ENCODE peak calls at places on chromosomes 11 and 22, in ten cellular contexts. M is sigmoid colon, W is HL-60, K is spleen, B is GM23338, I is GM12891, N is suprapubic skin, J is Panc1, P is stomach, R is transverse colon. L is an unnamed sample.

GRCh38 chr11:34188181-34188580 is 82.8 kb downstream of the NAT10 start:
- DNase-seq in M (no peak), W (no peak), K (no peak), B (peak), I (no peak), N (no peak), J (no peak), P (no peak), R (no peak), L (no peak)

GRCh38 chr11:125423247-125423849 is 72.7 kb downstream of the FEZ1 start:
- DNase-seq in M (no peak), W (no peak), K (peak), B (peak), I (peak), N (no peak), J (no peak), P (no peak), R (no peak), L (no peak)

GRCh38 chr22:32564170-32565001 is 89.8 kb downstream of the FBXO7 start:
- DNase-seq in M (peak), W (no peak), K (no peak), B (no peak), I (no peak), N (no peak), J (no peak), P (no peak), R (peak), L (no peak)

GRCh38 chr11:93530468-93530826 is 12.7 kb downstream of the SMCO4 start:
- DNase-seq in M (no peak), W (no peak), K (no peak), B (no peak), I (no peak), N (no peak), J (no peak), P (no peak), R (no peak), L (no peak)

GRCh38 chr11:67442504-67443398 is 525 bp downstream of the CORO1B start:
- DNase-seq in M (no peak), W (no peak), K (peak), B (no peak), I (no peak), N (no peak), J (no peak), P (no peak), R (no peak), L (no peak)

GRCh38 chr11:100563541-100564280 is 123.4 kb upstream of the ARHGAP42 start:
- DNase-seq in M (no peak), W (no peak), K (no peak), B (no peak), I (no peak), N (no peak), J (no peak), P (no peak), R (no peak), L (no peak)

GRCh38 chr11:12862761-12863469 is 146.2 kb upstream of the RASSF10 start:
- DNase-seq in M (peak), W (no peak), K (no peak), B (peak), I (no peak), N (no peak), J (no peak), P (no peak), R (peak), L (no peak)

GRCh38 chr11:9884601-9885000 is 220.7 kb downstream of the SWAP70 start:
- DNase-seq in M (no peak), W (no peak), K (no peak), B (no peak), I (no peak), N (no peak), J (no peak), P (no peak), R (no peak), L (no peak)

GRCh38 chr22:40480996-40481395 is 110.6 kb downstream of the SGSM3 start:
- DNase-seq in M (no peak), W (no peak), K (no peak), B (no peak), I (no peak), N (no peak), J (no peak), P (no peak), R (no peak), L (no peak)

GRCh38 chr11:110253525-110253924 is 42.9 kb downstream of the RDX start:
- DNase-seq in M (no peak), W (no peak), K (no peak), B (no peak), I (no peak), N (no peak), J (no peak), P (no peak), R (no peak), L (no peak)

GRCh38 chr22:36369922-36370781 is 17.6 kb downstream of the MYH9 start:
- DNase-seq in M (peak), W (peak), K (peak), B (no peak), I (no peak), N (no peak), J (no peak), P (peak), R (peak), L (no peak)
- TF ChIP-seq POLR2AphosphoS5 in M (no peak), W (peak), K (peak), B (no peak), I (peak), N (no peak), J (peak), P (peak), R (peak), L (peak)

DNA sequence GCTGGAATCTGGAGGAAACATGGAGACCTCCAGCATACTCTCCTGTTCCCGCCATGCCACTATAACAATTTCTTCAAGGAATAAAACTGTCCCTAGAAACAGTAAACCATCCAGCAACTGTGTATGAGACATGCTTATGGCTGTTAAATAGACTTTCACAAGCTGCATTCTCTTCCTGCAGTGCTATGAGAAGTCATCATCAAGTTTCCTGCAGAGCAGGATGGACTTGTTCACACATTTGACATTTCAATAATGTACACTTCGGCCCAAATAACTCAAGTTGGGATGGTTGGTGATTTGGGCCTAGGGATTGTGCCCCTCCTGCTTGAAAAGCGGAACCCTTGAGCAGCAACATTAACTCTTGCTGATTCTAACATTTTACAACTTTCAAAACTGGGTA is 20.2 kb upstream of the CSF2RB start:
- DNase-seq in M (no peak), W (no peak), K (no peak), B (no peak), I (no peak), N (no peak), J (no peak), P (no peak), R (no peak), L (no peak)
- TF ChIP-seq POLR2AphosphoS5 in M (no peak), W (no peak), K (no peak), B (no peak), I (no peak), N (no peak), J (no peak), P (no peak), R (no peak), L (no peak)

GRCh38 chr11:11842426-11843008 is 745 bp downstream of the USP47 start:
- DNase-seq in M (peak), W (peak), K (no peak), B (peak), I (peak), N (peak), J (no peak), P (peak), R (peak), L (peak)
- TF ChIP-seq POLR2AphosphoS5 in M (peak), W (peak), K (peak), B (no peak), I (peak), N (peak), J (no peak), P (peak), R (peak), L (no peak)

DNA sequence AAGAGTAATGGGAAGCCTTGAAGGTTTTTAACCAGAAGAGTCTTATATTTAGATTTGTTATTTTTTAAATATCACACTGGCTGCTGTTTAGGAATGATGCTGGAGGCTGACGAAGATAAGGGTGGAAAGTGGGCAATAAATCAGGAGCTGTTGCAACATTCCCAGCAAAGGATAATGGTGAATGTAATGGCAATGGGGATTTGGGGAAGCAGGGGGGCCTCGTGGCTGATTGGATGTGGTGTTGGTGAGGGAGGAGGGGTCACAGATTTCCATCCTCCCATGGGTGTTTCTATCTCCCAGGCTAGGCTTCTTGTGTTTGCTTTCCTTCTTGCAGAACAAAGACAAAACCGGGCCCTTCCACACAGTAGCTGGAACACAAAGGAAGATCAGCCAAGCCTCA is 80.8 kb downstream of the PIWIL4 start:
- DNase-seq in M (no peak), W (no peak), K (no peak), B (no peak), I (no peak), N (no peak), J (no peak), P (no peak), R (no peak), L (no peak)
- TF ChIP-seq POLR2AphosphoS5 in M (no peak), W (no peak), K (no peak), B (peak), I (no peak), N (no peak), J (no peak), P (no peak), R (no peak), L (no peak)

DNA sequence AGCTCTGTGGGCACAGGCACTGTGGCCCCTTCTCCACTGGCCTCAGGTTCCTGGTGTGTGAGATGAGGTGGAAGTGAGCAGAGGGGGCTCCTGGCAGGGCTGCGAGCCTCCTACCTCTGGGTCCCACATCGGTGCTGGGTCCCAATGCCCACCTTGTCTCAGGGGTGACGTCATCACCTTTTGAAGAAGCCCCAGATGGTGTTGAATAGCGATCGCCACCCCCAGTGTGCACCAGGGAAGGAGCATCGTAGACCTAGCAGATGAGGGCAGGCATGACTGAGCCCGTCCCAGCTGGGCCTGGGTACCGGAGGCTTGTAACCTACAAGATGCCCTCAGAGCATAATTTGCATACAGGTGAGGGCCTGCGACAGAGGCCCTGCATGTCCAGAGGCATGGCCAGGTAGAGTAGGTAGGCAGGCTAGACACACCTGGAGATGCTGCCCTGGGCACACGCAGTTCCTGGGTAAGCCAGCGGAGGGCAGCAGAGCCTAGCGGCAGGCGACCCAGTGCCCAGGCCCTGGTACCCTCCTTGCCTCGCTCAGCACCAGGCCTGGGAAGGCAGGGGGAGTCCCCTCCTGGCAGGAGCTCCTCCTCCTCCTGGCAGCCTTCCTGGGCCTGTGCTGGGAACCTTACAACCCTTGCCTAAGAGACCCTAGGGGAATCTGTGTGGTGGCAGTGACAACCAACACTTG is 52.5 kb downstream of the TPCN2 start:
- DNase-seq in M (peak), W (peak), K (peak), B (peak), I (peak), N (peak), J (peak), P (peak), R (peak), L (peak)
- TF ChIP-seq POLR2AphosphoS5 in M (no peak), W (no peak), K (peak), B (no peak), I (no peak), N (no peak), J (no peak), P (no peak), R (peak), L (peak)

GRCh38 chr11:118263694-118264567 is at the start of gene MPZL2:
- DNase-seq in M (no peak), W (no peak), K (peak), B (peak), I (no peak), N (peak), J (no peak), P (peak), R (peak), L (peak)
- TF ChIP-seq POLR2AphosphoS5 in M (no peak), W (no peak), K (no peak), B (peak), I (no peak), N (peak), J (no peak), P (peak), R (peak), L (no peak)

L was measured in breast epithelium.